ENCODE peak calls at places on chromosomes 16 and 17, in eight cellular contexts. S, N, J, D, A, X, I and M are unnamed samples.

GRCh38 chr17:44308865-44309264 is 464 bp downstream of the RUNDC3A start:
- DNase-seq in S (no peak), N (no peak), J (no peak), D (peak), A (no peak), X (no peak), I (peak), M (no peak)

GRCh38 chr16:62021295-62021694 is 14.9 kb downstream of the CDH8 start:
- DNase-seq in S (no peak), N (no peak), J (no peak), D (no peak), A (no peak), X (no peak), I (no peak), M (no peak)

GRCh38 chr17:68794636-68795503 is 160.3 kb downstream of the ABCA8 start:
- DNase-seq in S (peak), N (no peak), J (no peak), D (peak), A (peak), X (no peak), I (no peak), M (no peak)

GRCh38 chr16:67283826-67284555 is 4.7 kb downstream of the PLEKHG4 start:
- DNase-seq in S (no peak), N (no peak), J (no peak), D (no peak), A (no peak), X (no peak), I (no peak), M (no peak)

GRCh38 chr16:82317411-82318168 is 147.6 kb upstream of the MPHOSPH6 start:
- DNase-seq in S (no peak), N (no peak), J (no peak), D (no peak), A (no peak), X (no peak), I (no peak), M (no peak)

GRCh38 chr16:75176926-75177325 is 28.6 kb downstream of the ZFP1 start:
- DNase-seq in S (no peak), N (no peak), J (no peak), D (no peak), A (no peak), X (no peak), I (no peak), M (no peak)

GRCh38 chr16:5235119-5235518 is 137.5 kb upstream of the EEF2KMT start:
- DNase-seq in S (no peak), N (no peak), J (no peak), D (no peak), A (no peak), X (no peak), I (no peak), M (no peak)

GRCh38 chr16:88973007-88973410 is 4.0 kb downstream of the CBFA2T3 start:
- DNase-seq in S (no peak), N (no peak), J (no peak), D (no peak), A (no peak), X (no peak), I (peak), M (no peak)

GRCh38 chr17:77916771-77917481 is 41.6 kb upstream of the TNRC6C start:
- DNase-seq in S (peak), N (no peak), J (no peak), D (no peak), A (no peak), X (no peak), I (no peak), M (no peak)

GRCh38 chr16:14668556-14669223 is 25.4 kb downstream of the PLA2G10 start:
- DNase-seq in S (no peak), N (no peak), J (no peak), D (no peak), A (no peak), X (no peak), I (no peak), M (no peak)

GRCh38 chr17:4098516-4099209 is 44.2 kb downstream of the ZZEF1 start:
- DNase-seq in S (no peak), N (no peak), J (no peak), D (no peak), A (no peak), X (no peak), I (no peak), M (no peak)

GRCh38 chr17:63476494-63476856 is 386 bp upstream of the ACE start:
- DNase-seq in S (no peak), N (no peak), J (no peak), D (no peak), A (no peak), X (peak), I (peak), M (no peak)